ENCODE peak calls at places on chromosomes 5 and 9, in four cellular contexts. Y is psoas muscle, M is sigmoid colon, I is transverse colon. C is an unnamed sample.

GRCh38 chr5:132557425-132557805 is 638 bp downstream of the RAD50 start:
- DNase-seq in M (peak; percentile 71), I (peak; percentile 76), Y (peak; percentile 33), C (peak; percentile 40)

GRCh38 chr5:50969207-50970145 is 303.0 kb downstream of the PARP8 start:
- DNase-seq in I (no peak), Y (no peak), M (peak; percentile 68), C (no peak)

GRCh38 chr5:140557965-140558364 is 692 bp upstream of the SRA1 start:
- DNase-seq in I (no peak), M (peak; percentile 26), Y (no peak), C (no peak)

GRCh38 chr9:130500340-130500771 is 55.6 kb downstream of the ASS1 start:
- DNase-seq in Y (no peak), M (no peak), I (peak; percentile 33), C (no peak)

GRCh38 chr5:111364992-111365391 is 140.8 kb downstream of the CAMK4 start:
- DNase-seq in M (no peak), Y (no peak), I (no peak), C (no peak)

GRCh38 chr5:138824924-138825863 is 49.9 kb downstream of the LRRTM2 start:
- DNase-seq in I (no peak), M (no peak), Y (no peak), C (no peak)

GRCh38 chr5:31193591-31194457 is at the start of gene CDH6:
- DNase-seq in Y (no peak), M (no peak), I (peak; percentile 9), C (no peak)

GRCh38 chr9:124342946-124343485 is 72.2 kb downstream of the PSMB7 start:
- DNase-seq in M (peak; percentile 89), Y (peak; percentile 80), I (peak; percentile 37), C (peak; percentile 51)

GRCh38 chr9:98231770-98232478 is 23.5 kb downstream of the TBC1D2 start:
- DNase-seq in M (peak; percentile 19), I (no peak), Y (no peak), C (no peak)

GRCh38 chr9:137763271-137763955 is 114.2 kb upstream of the CACNA1B start:
- DNase-seq in I (no peak), Y (no peak), M (no peak), C (no peak)

GRCh38 chr5:140800816-140801493 is at the start of gene PCDHA3:
- DNase-seq in Y (no peak), M (no peak), I (no peak), C (no peak)

GRCh38 chr5:94645053-94645452 is 26.6 kb downstream of the SLF1 start:
- DNase-seq in Y (no peak), I (no peak), M (no peak), C (no peak)

GRCh38 chr5:74934949-74935751 is 69.0 kb upstream of the FAM169A start:
- DNase-seq in Y (no peak), M (no peak), I (no peak), C (no peak)

GRCh38 chr9:78149738-78150291 is 86.1 kb upstream of the CEP78 start:
- DNase-seq in Y (no peak), I (no peak), M (no peak), C (no peak)

DNA sequence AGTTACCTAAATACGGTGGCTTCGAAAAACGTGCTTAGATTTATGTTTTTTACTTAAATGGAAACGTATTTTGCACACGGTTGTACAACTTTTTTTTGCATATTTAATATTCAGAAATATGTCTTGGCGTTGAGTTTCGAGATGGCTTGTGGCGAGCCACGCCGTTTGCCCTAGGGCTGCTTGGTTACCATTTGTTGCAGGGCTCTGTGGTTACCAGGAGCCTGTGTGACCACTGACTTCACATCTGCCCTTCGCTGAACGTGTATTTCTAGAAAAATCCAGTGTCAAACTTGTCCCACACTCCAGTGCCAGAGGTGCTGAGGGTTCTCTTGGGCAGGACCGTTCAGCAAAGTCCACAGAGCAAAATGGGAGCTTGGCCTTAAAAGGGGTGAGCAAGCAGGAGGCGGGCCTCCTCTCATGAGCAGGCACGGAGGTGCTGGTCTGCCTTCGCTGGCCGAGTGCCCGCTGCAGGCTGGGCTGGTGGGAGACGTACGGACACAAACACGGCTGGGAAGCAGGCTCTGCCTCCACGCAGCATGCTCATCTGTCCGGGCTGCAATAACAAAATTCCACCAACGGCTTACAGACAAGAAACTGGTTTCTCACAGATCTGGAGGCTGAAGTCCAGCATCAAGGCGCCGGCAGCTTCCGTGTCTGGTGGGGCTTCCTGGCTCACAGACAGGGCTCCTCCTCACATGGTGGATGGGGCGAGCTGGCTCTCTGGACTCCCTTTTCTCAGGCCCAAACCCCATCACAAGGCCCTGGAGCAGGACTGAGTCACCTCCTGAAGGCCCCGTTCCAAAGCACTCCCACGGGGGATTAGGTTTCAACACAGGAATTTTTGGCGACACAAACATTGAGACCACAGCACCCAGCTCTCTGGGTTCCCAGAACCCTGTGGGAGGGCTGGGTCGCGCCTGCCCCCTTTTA is 5.4 kb downstream of the MRPL36 start:
- DNase-seq in M (peak; percentile 48), I (peak; percentile 38), Y (no peak), C (no peak)
- H3K4me1 ChIP-seq in M (peaks cover 8% of the 10 kb centered on the region), I (peaks cover 16% of the 10 kb centered on the region), Y (peaks cover 11% of the 10 kb centered on the region), C (peaks cover 3% of the 10 kb centered on the region)

DNA sequence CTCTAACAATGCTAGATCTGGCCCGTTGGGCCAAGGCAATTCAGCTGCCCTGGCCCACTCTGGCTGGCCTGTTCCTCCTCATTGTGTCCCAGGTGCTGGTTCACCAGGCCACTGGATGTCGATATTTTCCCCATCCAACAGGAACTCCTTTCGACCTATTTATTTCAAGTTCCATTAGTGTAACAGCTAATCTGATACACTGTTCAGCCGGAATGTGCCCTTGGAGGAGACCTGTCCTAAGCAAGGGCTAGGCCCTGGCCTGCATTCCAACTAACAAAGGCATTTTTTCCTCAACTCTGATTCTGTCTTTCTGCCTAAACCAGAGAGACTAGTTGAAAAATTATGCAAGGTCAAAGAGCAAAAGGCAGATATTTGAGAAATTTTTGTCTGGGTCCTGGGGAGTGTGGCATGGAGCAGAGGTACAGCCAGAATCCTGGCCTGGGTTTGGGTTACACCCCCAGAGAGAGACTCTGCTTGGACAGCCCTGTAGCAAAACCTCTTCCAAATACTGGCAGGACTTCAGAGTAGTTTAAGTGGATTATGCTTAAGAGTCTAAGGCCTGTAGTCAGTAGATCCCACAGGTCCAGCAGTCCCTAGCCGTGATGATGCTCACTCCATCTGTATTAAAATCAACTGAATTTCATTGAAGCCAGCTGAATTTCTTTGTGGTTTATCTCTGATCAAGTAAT is 36.1 kb downstream of the MARCHF11 start:
- DNase-seq in M (no peak), Y (no peak), I (no peak), C (no peak)
- H3K4me1 ChIP-seq in M (no peaks in the 10 kb centered on the region), Y (no peaks in the 10 kb centered on the region), I (no peaks in the 10 kb centered on the region), C (peaks cover 16% of the 10 kb centered on the region)

GRCh38 chr5:83393467-83393866 is 78.1 kb upstream of the VCAN start:
- DNase-seq in Y (no peak), M (no peak), I (no peak), C (no peak)
- H3K4me1 ChIP-seq in Y (no peaks in the 10 kb centered on the region), M (no peaks in the 10 kb centered on the region), I (no peaks in the 10 kb centered on the region), C (no peaks in the 10 kb centered on the region)

DNA sequence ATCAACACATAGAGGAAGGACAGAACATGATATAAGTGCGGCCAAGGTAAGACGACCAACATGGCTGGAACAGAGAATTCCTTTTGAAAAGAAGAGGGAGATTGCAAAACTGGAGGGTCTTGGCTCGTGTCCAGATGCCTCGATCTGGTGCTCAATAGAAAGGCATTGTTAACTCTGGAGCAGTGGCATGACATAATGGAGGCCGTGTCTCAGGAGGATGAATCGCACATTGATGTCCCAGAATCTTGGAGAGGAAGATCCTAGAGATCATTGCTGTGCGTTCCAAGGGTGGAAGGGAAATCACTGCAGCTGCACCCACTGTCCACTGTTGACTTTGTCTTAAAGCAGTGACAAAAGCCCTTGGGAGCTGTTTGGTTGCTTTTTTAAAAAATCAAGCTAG is 30.9 kb downstream of the GRAMD2B start:
- DNase-seq in Y (peak; percentile 28), M (peak; percentile 76), I (no peak), C (no peak)
- H3K4me1 ChIP-seq in Y (no peaks in the 10 kb centered on the region), M (peaks cover 22% of the 10 kb centered on the region), I (peaks cover 56% of the 10 kb centered on the region), C (peaks cover 9% of the 10 kb centered on the region)

GRCh38 chr9:117720987-117721386 is 16.8 kb downstream of the TLR4 start:
- DNase-seq in M (no peak), I (no peak), Y (no peak), C (no peak)
- H3K4me1 ChIP-seq in M (peaks cover 16% of the 10 kb centered on the region), I (peaks cover 58% of the 10 kb centered on the region), Y (peaks cover 3% of the 10 kb centered on the region), C (peaks cover 18% of the 10 kb centered on the region)

DNA sequence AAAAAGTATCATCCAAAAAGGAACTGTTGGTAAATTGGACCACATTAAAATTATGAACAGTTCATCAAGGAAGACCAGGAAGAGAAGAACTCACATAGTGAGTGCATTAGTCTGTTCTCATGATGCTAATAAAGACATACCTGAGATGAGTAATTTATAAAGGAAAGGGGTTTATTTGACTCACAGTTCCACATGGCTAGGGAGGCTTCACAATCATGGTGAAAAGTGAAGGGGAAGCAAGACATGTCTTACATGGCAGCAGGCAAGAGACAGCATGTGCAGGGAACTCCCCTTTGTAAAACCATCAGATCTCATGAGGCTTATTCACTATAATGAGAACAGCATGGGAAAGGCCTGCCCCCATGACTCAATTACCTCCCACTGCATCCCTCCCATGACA is 135.9 kb upstream of the MAN2A1 start:
- DNase-seq in Y (no peak), M (no peak), I (no peak), C (no peak)
- H3K4me1 ChIP-seq in Y (no peaks in the 10 kb centered on the region), M (no peaks in the 10 kb centered on the region), I (no peaks in the 10 kb centered on the region), C (no peaks in the 10 kb centered on the region)